ENCODE peak calls at places on chromosomes 5 and 9, in four cellular contexts. One of them, this sample, is unnamed.
A peak's percentile ranks its signal among the peaks of the same experiment; 100 is the strongest.

GRCh38 chr9:82957526-82958379 is 105.2 kb downstream of the RASEF start:
- DNase-seq in lower lobe of right lung: no peak
- DNase-seq in A549: no peak
- DNase-seq in heart right ventricle: no peak
- DNase-seq in this sample: no peak

GRCh38 chr9:209143-209758 is 5.4 kb upstream of the DOCK8 start:
- DNase-seq in lower lobe of right lung: no peak
- DNase-seq in A549: no peak
- DNase-seq in heart right ventricle: no peak
- DNase-seq in this sample: no peak

GRCh38 chr9:76654575-76654974 is 109.7 kb upstream of the PCA3 start:
- DNase-seq in lower lobe of right lung: no peak
- DNase-seq in A549: no peak
- DNase-seq in heart right ventricle: no peak
- DNase-seq in this sample: no peak

GRCh38 chr5:41629897-41630296 is 119.5 kb upstream of the PLCXD3 start:
- DNase-seq in lower lobe of right lung: no peak
- DNase-seq in A549: no peak
- DNase-seq in heart right ventricle: no peak
- DNase-seq in this sample: no peak

GRCh38 chr9:81032831-81033230 is 656.5 kb downstream of the TLE1 start:
- DNase-seq in lower lobe of right lung: no peak
- DNase-seq in A549: no peak
- DNase-seq in heart right ventricle: no peak
- DNase-seq in this sample: no peak

GRCh38 chr9:23117621-23118020 is 671.0 kb downstream of the DMRTA1 start:
- DNase-seq in lower lobe of right lung: no peak
- DNase-seq in A549: no peak
- DNase-seq in heart right ventricle: no peak
- DNase-seq in this sample: no peak

GRCh38 chr5:170591055-170591454 is 87.2 kb downstream of the KCNIP1 start:
- DNase-seq in lower lobe of right lung: no peak
- DNase-seq in A549: peak; percentile 15
- DNase-seq in heart right ventricle: no peak
- DNase-seq in this sample: no peak

GRCh38 chr9:92961627-92962302 is 14.4 kb downstream of the FGD3 start:
- DNase-seq in lower lobe of right lung: no peak
- DNase-seq in A549: no peak
- DNase-seq in heart right ventricle: no peak
- DNase-seq in this sample: no peak

GRCh38 chr5:154900071-154900470 is 37.9 kb downstream of the GEMIN5 start:
- DNase-seq in lower lobe of right lung: no peak
- DNase-seq in A549: no peak
- DNase-seq in heart right ventricle: no peak
- DNase-seq in this sample: no peak

GRCh38 chr9:109794361-109795012 is 14.5 kb downstream of the PALM2AKAP2 start:
- DNase-seq in lower lobe of right lung: no peak
- DNase-seq in A549: no peak
- DNase-seq in heart right ventricle: no peak
- DNase-seq in this sample: no peak

GRCh38 chr5:17415282-17415681 is 82.7 kb upstream of the TAF11L2 start:
- DNase-seq in lower lobe of right lung: no peak
- DNase-seq in A549: no peak
- DNase-seq in heart right ventricle: no peak
- DNase-seq in this sample: peak; percentile 94

GRCh38 chr9:129554649-129555048 is 66.3 kb downstream of the C9orf50 start:
- DNase-seq in lower lobe of right lung: no peak
- DNase-seq in A549: peak; percentile 49
- DNase-seq in heart right ventricle: no peak
- DNase-seq in this sample: peak; percentile 69

GRCh38 chr9:76571288-76572204 is 112.6 kb downstream of the GCNT1 start:
- DNase-seq in lower lobe of right lung: peak; percentile 45
- DNase-seq in A549: no peak
- DNase-seq in heart right ventricle: peak; percentile 36
- DNase-seq in this sample: no peak

GRCh38 chr9:73131376-73131775 is 20.3 kb upstream of the ANXA1 start:
- DNase-seq in lower lobe of right lung: no peak
- DNase-seq in A549: no peak
- DNase-seq in heart right ventricle: no peak
- DNase-seq in this sample: no peak

GRCh38 chr5:132102101-132102701 is 28.6 kb downstream of the CSF2 start:
- DNase-seq in lower lobe of right lung: no peak
- DNase-seq in A549: no peak
- DNase-seq in heart right ventricle: no peak
- DNase-seq in this sample: no peak

GRCh38 chr9:119216891-119217290 is 152.3 kb downstream of the BRINP1 start:
- DNase-seq in lower lobe of right lung: no peak
- DNase-seq in A549: no peak
- DNase-seq in heart right ventricle: no peak
- DNase-seq in this sample: no peak

GRCh38 chr9:89277454-89277853 is 33.5 kb upstream of the CKS2 start:
- DNase-seq in lower lobe of right lung: no peak
- DNase-seq in A549: no peak
- DNase-seq in heart right ventricle: no peak
- DNase-seq in this sample: no peak

GRCh38 chr9:132942541-132943182 is 1.8 kb downstream of the TSC1 start:
- DNase-seq in lower lobe of right lung: no peak
- DNase-seq in A549: no peak
- DNase-seq in heart right ventricle: no peak
- DNase-seq in this sample: no peak

GRCh38 chr5:2222246-2222645 is 339.5 kb upstream of the IRX4 start:
- DNase-seq in lower lobe of right lung: no peak
- DNase-seq in A549: no peak
- DNase-seq in heart right ventricle: no peak
- DNase-seq in this sample: no peak

GRCh38 chr9:19138084-19138483 is 10.8 kb upstream of the PLIN2 start:
- DNase-seq in lower lobe of right lung: no peak
- DNase-seq in A549: no peak
- DNase-seq in heart right ventricle: no peak
- DNase-seq in this sample: no peak

GRCh38 chr5:139895647-139896046 is 100.0 kb downstream of the PSD2 start:
- DNase-seq in lower lobe of right lung: no peak
- DNase-seq in A549: no peak
- DNase-seq in heart right ventricle: peak; percentile 50
- DNase-seq in this sample: no peak

GRCh38 chr5:98301567-98301966 is 471.9 kb upstream of the RGMB start:
- DNase-seq in lower lobe of right lung: no peak
- DNase-seq in A549: no peak
- DNase-seq in heart right ventricle: no peak
- DNase-seq in this sample: no peak

GRCh38 chr9:35552837-35553236 is 52.2 kb upstream of the TESK1 start:
- DNase-seq in lower lobe of right lung: no peak
- DNase-seq in A549: no peak
- DNase-seq in heart right ventricle: no peak
- DNase-seq in this sample: no peak

GRCh38 chr5:191036-191948 is at the start of gene LRRC14B:
- DNase-seq in lower lobe of right lung: peak; percentile 57
- DNase-seq in A549: no peak
- DNase-seq in heart right ventricle: peak; percentile 79
- DNase-seq in this sample: no peak

GRCh38 chr5:65152131-65152530 is 329.6 kb downstream of the ADAMTS6 start:
- DNase-seq in lower lobe of right lung: no peak
- DNase-seq in A549: peak; percentile 22
- DNase-seq in heart right ventricle: no peak
- DNase-seq in this sample: no peak

GRCh38 chr5:179623001-179623905 is at the start of gene HNRNPH1:
- DNase-seq in lower lobe of right lung: peak; percentile 98
- DNase-seq in A549: peak; percentile 99
- DNase-seq in heart right ventricle: peak; percentile 98
- DNase-seq in this sample: peak; percentile 95

GRCh38 chr5:92548351-92548750 is 1032.7 kb downstream of the NR2F1-AS1 start:
- DNase-seq in lower lobe of right lung: no peak
- DNase-seq in A549: no peak
- DNase-seq in heart right ventricle: no peak
- DNase-seq in this sample: no peak

GRCh38 chr9:97316904-97317303 is 9.4 kb downstream of the CCDC180 start:
- DNase-seq in lower lobe of right lung: no peak
- DNase-seq in A549: no peak
- DNase-seq in heart right ventricle: no peak
- DNase-seq in this sample: no peak

GRCh38 chr5:135875567-135875966 is 20.1 kb downstream of the IL9 start:
- DNase-seq in lower lobe of right lung: no peak
- DNase-seq in A549: no peak
- DNase-seq in heart right ventricle: no peak
- DNase-seq in this sample: no peak

GRCh38 chr9:34518110-34518616 is 4.6 kb downstream of the ENHO start:
- DNase-seq in lower lobe of right lung: no peak
- DNase-seq in A549: no peak
- DNase-seq in heart right ventricle: no peak
- DNase-seq in this sample: no peak

GRCh38 chr5:168752012-168752411 is 172.8 kb upstream of the PANK3 start:
- DNase-seq in lower lobe of right lung: no peak
- DNase-seq in A549: no peak
- DNase-seq in heart right ventricle: no peak
- DNase-seq in this sample: no peak

GRCh38 chr9:136438909-136439549 is 616 bp downstream of the INPP5E start:
- DNase-seq in lower lobe of right lung: no peak
- DNase-seq in A549: peak; percentile 29
- DNase-seq in heart right ventricle: peak; percentile 33
- DNase-seq in this sample: peak; percentile 31

GRCh38 chr9:92963831-92964606 is 16.7 kb downstream of the FGD3 start:
- DNase-seq in lower lobe of right lung: peak; percentile 70
- DNase-seq in A549: no peak
- DNase-seq in heart right ventricle: no peak
- DNase-seq in this sample: no peak

GRCh38 chr9:137982132-137982666 is 104.6 kb downstream of the CACNA1B start:
- DNase-seq in lower lobe of right lung: no peak
- DNase-seq in A549: peak; percentile 54
- DNase-seq in heart right ventricle: no peak
- DNase-seq in this sample: no peak

GRCh38 chr9:137985637-137986071 is 108.1 kb downstream of the CACNA1B start:
- DNase-seq in lower lobe of right lung: no peak
- DNase-seq in A549: no peak
- DNase-seq in heart right ventricle: no peak
- DNase-seq in this sample: no peak

GRCh38 chr9:137984520-137985257 is 107.1 kb downstream of the CACNA1B start:
- DNase-seq in lower lobe of right lung: no peak
- DNase-seq in A549: no peak
- DNase-seq in heart right ventricle: no peak
- DNase-seq in this sample: no peak

GRCh38 chr9:137986268-137987099 is 108.9 kb downstream of the CACNA1B start:
- DNase-seq in lower lobe of right lung: no peak
- DNase-seq in A549: no peak
- DNase-seq in heart right ventricle: no peak
- DNase-seq in this sample: no peak

DNA sequence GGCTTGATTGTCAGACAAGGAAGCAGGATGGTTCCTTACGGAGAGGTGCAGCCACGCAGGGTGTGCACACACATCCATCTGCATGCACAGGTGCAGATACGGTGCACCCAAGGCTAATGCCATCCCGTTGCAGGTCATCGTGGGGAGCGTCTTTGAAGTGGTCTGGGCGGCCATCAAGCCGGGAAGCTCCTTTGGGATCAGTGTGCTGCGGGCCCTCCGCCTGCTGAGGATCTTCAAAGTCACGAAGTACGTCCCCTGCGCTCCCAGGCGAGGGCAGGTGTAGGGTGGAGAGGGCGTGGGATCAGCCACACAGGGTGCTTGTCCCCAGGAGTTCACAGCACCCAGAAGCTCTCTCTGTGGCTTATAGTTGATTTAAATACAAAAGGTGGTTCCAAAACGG is 106.4 kb downstream of the CACNA1B start:
- DNase-seq in lower lobe of right lung: no peak
- DNase-seq in A549: no peak
- DNase-seq in heart right ventricle: no peak
- DNase-seq in this sample: no peak
- H3K4me3 ChIP-seq in lower lobe of right lung: no peak overlapping the region
- H3K4me3 ChIP-seq in A549: no peak overlapping the region
- H3K4me3 ChIP-seq in heart right ventricle: no peak overlapping the region
- H3K4me3 ChIP-seq in this sample: no peak overlapping the region

GRCh38 chr9:111065414-111065813 is 27.1 kb upstream of the LPAR1 start:
- DNase-seq in lower lobe of right lung: no peak
- DNase-seq in A549: no peak
- DNase-seq in heart right ventricle: no peak
- DNase-seq in this sample: no peak

GRCh38 chr9:111064160-111064733 is 26.0 kb upstream of the LPAR1 start:
- DNase-seq in lower lobe of right lung: no peak
- DNase-seq in A549: no peak
- DNase-seq in heart right ventricle: no peak
- DNase-seq in this sample: no peak

GRCh38 chr9:111067472-111067871 is 29.2 kb upstream of the LPAR1 start:
- DNase-seq in lower lobe of right lung: no peak
- DNase-seq in A549: no peak
- DNase-seq in heart right ventricle: no peak
- DNase-seq in this sample: no peak

GRCh38 chr9:111068816-111069215 is 30.5 kb upstream of the LPAR1 start:
- DNase-seq in lower lobe of right lung: no peak
- DNase-seq in A549: no peak
- DNase-seq in heart right ventricle: no peak
- DNase-seq in this sample: no peak

DNA sequence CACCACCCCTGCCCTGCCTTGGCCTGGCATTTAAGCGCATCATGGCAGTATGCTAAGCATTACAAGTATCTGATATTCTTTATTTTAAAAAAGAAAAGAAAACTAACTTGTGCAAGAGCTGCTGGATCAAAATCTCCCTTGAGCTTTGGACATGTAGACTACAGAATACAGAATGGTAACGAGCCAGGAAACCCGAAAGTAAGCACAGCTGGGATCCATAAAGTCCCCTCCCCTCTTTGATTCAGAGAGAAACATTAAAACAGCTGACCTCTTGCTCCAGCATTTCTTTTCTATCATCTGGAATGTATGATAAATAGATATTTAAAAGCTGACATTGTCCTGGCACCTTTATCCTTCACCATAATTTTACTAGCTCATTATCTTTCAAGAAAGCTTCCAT is 28.2 kb upstream of the LPAR1 start:
- DNase-seq in lower lobe of right lung: no peak
- DNase-seq in A549: no peak
- DNase-seq in heart right ventricle: no peak
- DNase-seq in this sample: no peak
- H3K27ac ChIP-seq in lower lobe of right lung: no peak overlapping the region
- H3K27ac ChIP-seq in A549: no peak overlapping the region
- H3K27ac ChIP-seq in heart right ventricle: peak overlapping the region; percentile 31
- H3K27ac ChIP-seq in this sample: no peak overlapping the region

GRCh38 chr9:112618385-112619001 is 99.4 kb downstream of the INIP start:
- DNase-seq in lower lobe of right lung: peak; percentile 48
- DNase-seq in A549: no peak
- DNase-seq in heart right ventricle: no peak
- DNase-seq in this sample: no peak
- TF ChIP-seq CTCF in lower lobe of right lung: no peak
- TF ChIP-seq CTCF in A549: no peak
- TF ChIP-seq CTCF in heart right ventricle: no peak
- TF ChIP-seq CTCF in this sample: no peak

DNA sequence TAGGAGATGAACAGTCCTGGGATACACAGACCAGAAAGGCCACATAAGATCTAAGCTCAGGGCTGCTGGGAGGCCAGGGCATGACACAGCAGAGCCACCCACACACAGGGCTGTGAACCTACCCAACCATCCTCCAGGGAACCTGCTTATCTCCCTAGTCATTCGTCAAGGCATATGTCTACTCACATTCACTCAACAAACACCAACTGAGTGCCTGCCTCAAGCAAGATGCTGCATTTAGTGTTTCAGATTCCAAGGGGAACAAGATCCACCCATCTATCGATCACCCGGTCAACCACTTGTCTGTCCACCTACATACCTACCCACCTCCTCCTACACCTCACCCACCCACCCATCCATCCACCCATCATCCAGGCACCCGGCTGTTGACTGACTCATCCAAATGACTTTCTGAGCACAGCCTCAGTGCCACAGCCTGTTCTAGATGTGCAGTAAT is 1.9 kb downstream of the DPM2 start:
- DNase-seq in lower lobe of right lung: no peak
- DNase-seq in A549: no peak
- DNase-seq in heart right ventricle: peak; percentile 3
- DNase-seq in this sample: no peak
- H3K4me3 ChIP-seq in lower lobe of right lung: no peak overlapping the region
- H3K4me3 ChIP-seq in A549: peak overlapping the region; percentile 61
- H3K4me3 ChIP-seq in heart right ventricle: no peak overlapping the region
- H3K4me3 ChIP-seq in this sample: no peak overlapping the region

This sample was measured in WERI-Rb-1.